ENCODE peak calls at places on chromosomes 4 and X, in six cellular contexts. D is PC-3, K is cardiac muscle cell, J is A549, T is K562, X is psoas muscle. I is an unnamed sample.

GRCh38 chrX:23008431-23009099 is 8.8 kb downstream of the DDX53 start:
- DNase-seq in J (peak; percentile 2), T (no peak), D (peak; percentile 62), X (no peak), K (peak; percentile 58), I (no peak)

GRCh38 chrX:68930576-68931317 is 101.9 kb downstream of the EFNB1 start:
- DNase-seq in T (no peak), J (no peak), X (no peak), K (no peak), D (peak; percentile 19), I (no peak)

GRCh38 chr4:159134422-159134821 is 31.5 kb downstream of the RAPGEF2 start:
- DNase-seq in D (no peak), T (no peak), X (no peak), K (no peak), J (no peak), I (no peak)

GRCh38 chr4:82984459-82984858 is 26.2 kb downstream of the LIN54 start:
- DNase-seq in J (peak; percentile 4), D (peak; percentile 38), T (peak; percentile 28), X (no peak), K (no peak), I (no peak)

GRCh38 chrX:144219035-144219434 is 335.2 kb downstream of the UBE2NL start:
- DNase-seq in K (peak; percentile 48), T (no peak), J (no peak), X (no peak), D (peak; percentile 44), I (peak; percentile 35)

GRCh38 chr4:181007751-181008150 is 1235.5 kb upstream of the TENM3 start:
- DNase-seq in D (no peak), X (no peak), J (no peak), K (no peak), T (no peak), I (no peak)

GRCh38 chr4:139300431-139301142 is 718 bp upstream of the NAA15 start:
- DNase-seq in X (no peak), D (peak; percentile 53), K (peak; percentile 35), J (peak; percentile 15), T (no peak), I (no peak)

GRCh38 chrX:9390121-9390520 is 74.7 kb upstream of the TBL1X start:
- DNase-seq in X (no peak), T (no peak), K (no peak), D (no peak), J (no peak), I (no peak)

GRCh38 chr4:174365018-174365587 is 81.4 kb downstream of the CEP44 start:
- DNase-seq in J (no peak), T (peak; percentile 19), D (peak; percentile 54), X (no peak), K (peak; percentile 54), I (no peak)

GRCh38 chrX:97850911-97851310 is 967.2 kb downstream of the RPA4 start:
- DNase-seq in D (peak; percentile 55), T (no peak), J (no peak), X (no peak), K (no peak), I (no peak)

GRCh38 chrX:71144651-71145050 is at the start of gene NLGN3:
- DNase-seq in T (no peak), J (no peak), D (no peak), K (peak; percentile 11), X (no peak), I (no peak)

GRCh38 chrX:107849747-107850478 is 24.2 kb downstream of the MID2 start:
- DNase-seq in D (peak; percentile 25), K (no peak), X (no peak), J (no peak), T (no peak), I (no peak)

GRCh38 chr4:96486563-96486962 is 646.7 kb downstream of the PDHA2 start:
- DNase-seq in T (no peak), J (no peak), X (no peak), K (no peak), D (no peak), I (no peak)
- H3K4me1 ChIP-seq in T (no peaks in the 10 kb centered on the region), J (no peaks in the 10 kb centered on the region), X (no peaks in the 10 kb centered on the region), K (no peaks in the 10 kb centered on the region), D (no peaks in the 10 kb centered on the region), I (no peaks in the 10 kb centered on the region)

GRCh38 chrX:2710496-2710895 is 19.4 kb downstream of the CD99 start:
- DNase-seq in T (no peak), K (no peak), D (peak; percentile 74), J (peak; percentile 37), X (no peak), I (no peak)
- H3K4me1 ChIP-seq in T (no peaks in the 10 kb centered on the region), K (peaks cover 22% of the 10 kb centered on the region), D (peaks cover 44% of the 10 kb centered on the region), J (peaks cover 49% of the 10 kb centered on the region), X (peaks cover 37% of the 10 kb centered on the region), I (peaks cover 22% of the 10 kb centered on the region)

DNA sequence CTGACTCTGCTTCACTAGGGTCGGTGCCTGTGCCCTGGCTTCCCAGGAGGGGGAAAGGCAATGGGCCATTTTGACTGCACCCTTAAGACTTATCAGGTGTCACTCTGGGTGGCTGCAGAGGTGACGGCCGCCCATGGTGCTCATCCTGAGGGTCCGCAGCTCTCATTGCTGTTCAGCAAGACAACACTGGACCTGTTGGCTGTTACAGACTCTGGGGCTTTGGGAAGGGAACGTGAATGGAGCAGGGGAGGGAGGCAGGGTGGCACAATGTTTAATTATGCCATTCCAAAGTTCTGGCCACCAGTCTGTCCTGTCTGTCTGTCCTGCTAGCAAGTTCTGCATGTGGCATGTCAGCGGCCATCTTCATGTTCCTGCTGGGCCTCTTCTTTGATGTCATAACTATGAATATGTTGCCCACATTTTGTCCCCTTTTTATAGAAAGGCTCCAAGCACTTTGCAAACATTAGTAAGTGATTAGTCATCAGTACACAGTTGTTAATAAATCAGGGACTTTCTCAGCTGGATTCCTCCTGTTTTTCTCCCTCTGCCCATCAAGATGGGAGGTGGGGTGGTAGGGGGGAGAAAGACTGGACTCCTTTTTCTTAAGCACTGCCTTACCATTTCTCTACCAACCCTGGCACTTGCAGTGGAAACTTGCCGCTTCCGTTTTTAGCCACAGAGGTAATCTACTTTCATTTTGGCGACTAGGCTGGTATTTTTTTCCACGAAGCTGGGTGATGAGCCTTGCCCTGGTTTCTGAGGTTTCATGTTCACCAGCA is 88.7 kb upstream of the TRIM2 start:
- DNase-seq in J (peak; percentile 52), T (no peak), X (no peak), D (peak; percentile 91), K (no peak), I (no peak)
- H3K4me1 ChIP-seq in J (peaks cover 33% of the 10 kb centered on the region), T (no peaks in the 10 kb centered on the region), X (peaks cover 3% of the 10 kb centered on the region), D (peaks cover 23% of the 10 kb centered on the region), K (peaks cover 16% of the 10 kb centered on the region), I (peaks cover 17% of the 10 kb centered on the region)

GRCh38 chr4:156945532-156945931 is 26.1 kb downstream of the PDGFC start:
- DNase-seq in D (peak; percentile 52), T (no peak), J (no peak), X (no peak), K (no peak), I (no peak)
- H3K4me1 ChIP-seq in D (peaks cover 86% of the 10 kb centered on the region), T (no peaks in the 10 kb centered on the region), J (peaks cover 68% of the 10 kb centered on the region), X (peaks cover 65% of the 10 kb centered on the region), K (peaks cover 10% of the 10 kb centered on the region), I (peaks cover 4% of the 10 kb centered on the region)

GRCh38 chr4:173188648-173189047 is 20.0 kb downstream of the GALNT7 start:
- DNase-seq in T (no peak), X (no peak), K (no peak), J (no peak), D (no peak), I (no peak)
- H3K4me1 ChIP-seq in T (peaks cover 6% of the 10 kb centered on the region), X (no peaks in the 10 kb centered on the region), K (no peaks in the 10 kb centered on the region), J (peaks cover 69% of the 10 kb centered on the region), D (peaks cover 32% of the 10 kb centered on the region), I (peaks cover 16% of the 10 kb centered on the region)

GRCh38 chr4:177442623-177443155 is 452 bp upstream of the AGA start:
- DNase-seq in K (no peak), D (no peak), T (no peak), X (no peak), J (no peak), I (no peak)
- H3K4me1 ChIP-seq in K (peaks cover 10% of the 10 kb centered on the region), D (peaks cover 12% of the 10 kb centered on the region), T (peaks cover 4% of the 10 kb centered on the region), X (peaks cover 12% of the 10 kb centered on the region), J (peaks cover 7% of the 10 kb centered on the region), I (no peaks in the 10 kb centered on the region)

DNA sequence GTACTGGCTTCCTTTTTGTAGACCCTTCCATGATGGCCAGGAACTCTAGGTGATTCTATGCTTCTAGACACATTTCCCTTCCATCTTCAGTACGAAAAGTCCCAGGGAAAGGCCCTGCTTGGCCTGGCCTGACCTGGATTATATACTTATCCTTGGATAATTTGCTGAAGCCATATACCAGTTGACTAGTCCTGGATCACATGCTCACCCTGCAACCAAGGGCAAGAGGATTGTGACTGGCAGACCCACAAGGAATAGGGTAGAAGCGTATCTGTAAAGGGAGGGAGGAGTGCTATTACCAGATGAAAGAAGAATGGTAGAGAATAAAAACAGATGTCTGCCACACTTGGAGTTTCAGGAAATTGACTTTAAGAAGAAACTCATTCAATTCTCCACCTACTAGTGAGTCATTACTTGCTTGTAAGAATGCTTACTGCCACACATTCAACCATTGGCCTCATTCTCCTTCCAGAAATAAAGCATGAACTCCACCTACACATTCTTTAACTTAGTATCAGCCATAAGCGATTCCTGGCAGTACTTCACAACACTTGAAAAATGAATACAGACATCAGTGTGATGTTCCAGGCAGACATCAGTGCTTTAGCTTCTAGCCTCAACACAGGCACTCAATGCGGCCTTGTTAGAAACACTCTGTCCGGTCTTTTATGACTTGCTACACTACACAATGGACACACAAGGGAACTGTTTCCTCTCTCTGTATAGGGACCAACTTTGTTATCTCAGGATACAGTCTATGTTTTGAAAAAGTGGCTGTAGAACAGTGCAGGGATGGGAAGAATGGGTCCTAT is 141.8 kb downstream of the CBR4 start:
- DNase-seq in T (no peak), X (no peak), D (peak; percentile 23), J (no peak), K (no peak), I (no peak)
- H3K4me1 ChIP-seq in T (no peaks in the 10 kb centered on the region), X (peaks cover 19% of the 10 kb centered on the region), D (peaks cover 7% of the 10 kb centered on the region), J (peaks cover 23% of the 10 kb centered on the region), K (peaks cover 12% of the 10 kb centered on the region), I (no peaks in the 10 kb centered on the region)

I was measured in left lung.